ENCODE peak calls at places on chromosome 18, in six cellular contexts. W is T-cell, F is Caki2, R is EL, Y is smooth muscle cell of the brain vasculature, B is nucleus accumbens. S is an unnamed sample.

GRCh38 chr18:28163201-28163778 is 13.6 kb downstream of the CDH2 start:
- DNase-seq in W (no peak), F (no peak), R (peak), Y (no peak), B (no peak), S (no peak)

GRCh38 chr18:57353940-57354461 is 1.6 kb downstream of the ST8SIA3 start:
- DNase-seq in W (no peak), F (peak), R (peak), Y (no peak), B (peak), S (peak)

GRCh38 chr18:11162889-11163288 is 13.5 kb upstream of the PIEZO2 start:
- DNase-seq in W (no peak), F (no peak), R (no peak), Y (no peak), B (no peak), S (no peak)

GRCh38 chr18:5295231-5295920 is at the start of gene ZBTB14:
- DNase-seq in W (peak), F (peak), R (peak), Y (no peak), B (peak), S (peak)

GRCh38 chr18:36762074-36762473 is 66.7 kb downstream of the TPGS2 start:
- DNase-seq in W (no peak), F (no peak), R (no peak), Y (no peak), B (no peak), S (no peak)

GRCh38 chr18:57819671-57820460 is 16.8 kb upstream of the ATP8B1 start:
- DNase-seq in W (no peak), F (peak), R (peak), Y (peak), B (no peak), S (no peak)

GRCh38 chr18:49733896-49734585 is 79.3 kb downstream of the ACAA2 start:
- DNase-seq in W (no peak), F (no peak), R (no peak), Y (no peak), B (no peak), S (no peak)

GRCh38 chr18:63346031-63346430 is 21.0 kb downstream of the KDSR start:
- DNase-seq in W (no peak), F (no peak), R (peak), Y (no peak), B (no peak), S (no peak)

GRCh38 chr18:56747032-56747658 is 96.0 kb downstream of the WDR7 start:
- DNase-seq in W (no peak), F (no peak), R (no peak), Y (no peak), B (no peak), S (no peak)

GRCh38 chr18:1585881-1586488 is 681.3 kb downstream of the ADCYAP1 start:
- DNase-seq in W (no peak), F (peak), R (peak), Y (no peak), B (no peak), S (no peak)

GRCh38 chr18:75221902-75222301 is 11.3 kb downstream of the TSHZ1 start:
- DNase-seq in W (no peak), F (no peak), R (peak), Y (no peak), B (no peak), S (no peak)

GRCh38 chr18:4720498-4720897 is 265.4 kb upstream of the DLGAP1 start:
- DNase-seq in W (no peak), F (no peak), R (no peak), Y (no peak), B (no peak), S (no peak)

GRCh38 chr18:77042583-77042982 is 90.0 kb downstream of the MBP start:
- DNase-seq in W (no peak), F (no peak), R (no peak), Y (no peak), B (peak), S (peak)

GRCh38 chr18:22913861-22914260 is 19.3 kb upstream of the RBBP8 start:
- DNase-seq in W (no peak), F (no peak), R (no peak), Y (no peak), B (no peak), S (no peak)

GRCh38 chr18:8959551-8960135 is 142.9 kb upstream of the NDUFV2 start:
- DNase-seq in W (no peak), F (peak), R (no peak), Y (no peak), B (no peak), S (no peak)

GRCh38 chr18:11860594-11861450 is 9.6 kb downstream of the CHMP1B start:
- DNase-seq in W (no peak), F (no peak), R (no peak), Y (no peak), B (no peak), S (no peak)

GRCh38 chr18:8546677-8547076 is 62.6 kb upstream of the RAB12 start:
- DNase-seq in W (no peak), F (no peak), R (no peak), Y (no peak), B (no peak), S (no peak)

GRCh38 chr18:27922780-27923179 is 254.2 kb downstream of the CDH2 start:
- DNase-seq in W (no peak), F (no peak), R (no peak), Y (no peak), B (no peak), S (no peak)

GRCh38 chr18:23605941-23606340 is 19.6 kb upstream of the NPC1 start:
- DNase-seq in W (no peak), F (no peak), R (no peak), Y (no peak), B (no peak), S (no peak)

GRCh38 chr18:49846263-49846662 is 32.9 kb upstream of the ACAA2 start:
- DNase-seq in W (no peak), F (no peak), R (peak), Y (no peak), B (no peak), S (no peak)

GRCh38 chr18:58892536-58892935 is 27.9 kb downstream of the ZNF532 start:
- DNase-seq in W (no peak), F (no peak), R (no peak), Y (no peak), B (peak), S (peak)

GRCh38 chr18:8367217-8367988 is 241.8 kb upstream of the RAB12 start:
- DNase-seq in W (no peak), F (no peak), R (no peak), Y (no peak), B (peak), S (peak)

GRCh38 chr18:63979409-63979908 is 9.6 kb downstream of the SERPINB8 start:
- DNase-seq in W (peak), F (peak), R (peak), Y (no peak), B (peak), S (peak)

GRCh38 chr18:62610509-62611394 is 87.9 kb downstream of the ZCCHC2 start:
- DNase-seq in W (no peak), F (no peak), R (no peak), Y (no peak), B (peak), S (no peak)

GRCh38 chr18:304887-305529 is 37.2 kb upstream of the THOC1 start:
- DNase-seq in W (no peak), F (no peak), R (no peak), Y (no peak), B (no peak), S (no peak)

GRCh38 chr18:74283646-74284045 is 8.1 kb downstream of the CYB5A start:
- DNase-seq in W (no peak), F (no peak), R (no peak), Y (no peak), B (no peak), S (no peak)

GRCh38 chr18:70046796-70047195 is 99.1 kb upstream of the CD226 start:
- DNase-seq in W (no peak), F (no peak), R (no peak), Y (no peak), B (no peak), S (no peak)

GRCh38 chr18:6406075-6406909 is 8.4 kb downstream of the L3MBTL4 start:
- DNase-seq in W (no peak), F (peak), R (peak), Y (no peak), B (no peak), S (no peak)

GRCh38 chr18:23585897-23586248 is 433 bp downstream of the NPC1 start:
- DNase-seq in W (no peak), F (no peak), R (no peak), Y (no peak), B (no peak), S (no peak)

GRCh38 chr18:44895176-44895798 is 214.6 kb downstream of the SETBP1 start:
- DNase-seq in W (no peak), F (peak), R (peak), Y (no peak), B (no peak), S (peak)

GRCh38 chr18:28729321-28729720 is 552.4 kb upstream of the CDH2 start:
- DNase-seq in W (no peak), F (no peak), R (peak), Y (no peak), B (no peak), S (no peak)

GRCh38 chr18:79588636-79589481 is 90.7 kb upstream of the CTDP1 start:
- DNase-seq in W (no peak), F (no peak), R (peak), Y (no peak), B (peak), S (peak)

GRCh38 chr18:13245481-13246000 is 27.0 kb downstream of the LDLRAD4 start:
- DNase-seq in W (no peak), F (no peak), R (no peak), Y (no peak), B (no peak), S (no peak)

GRCh38 chr18:33957705-33958104 is 267.0 kb downstream of the NOL4 start:
- DNase-seq in W (no peak), F (no peak), R (no peak), Y (no peak), B (no peak), S (no peak)

GRCh38 chr18:8735274-8735673 is 29.9 kb downstream of the MTCL1 start:
- DNase-seq in W (no peak), F (no peak), R (no peak), Y (no peak), B (no peak), S (no peak)

GRCh38 chr18:49447810-49448745 is 12.4 kb downstream of the DYM start:
- DNase-seq in W (peak), F (peak), R (peak), Y (no peak), B (no peak), S (no peak)

GRCh38 chr18:68764016-68764415 is 33.9 kb upstream of the CCDC102B start:
- DNase-seq in W (no peak), F (no peak), R (peak), Y (no peak), B (no peak), S (no peak)